ENCODE peak calls at places on chromosome 15, in seven cellular contexts. E, R, A, O, L, D and Z are unnamed samples.

GRCh38 chr15:24729760-24730159 is 54.2 kb downstream of the NPAP1 start:
- DNase-seq in L (no peak), A (no peak), E (no peak), O (no peak), R (no peak), D (no peak), Z (no peak)

GRCh38 chr15:90160781-90161727 is 40.1 kb upstream of the SEMA4B start:
- DNase-seq in D (no peak), L (no peak), A (peak), R (no peak), E (no peak), O (no peak), Z (no peak)

GRCh38 chr15:95635666-95636065 is 694.8 kb upstream of the NR2F2 start:
- DNase-seq in A (no peak), O (no peak), D (no peak), E (no peak), R (no peak), L (no peak), Z (no peak)

GRCh38 chr15:88627463-88627862 is 6.3 kb downstream of the AEN start:
- DNase-seq in O (peak), D (no peak), E (no peak), R (no peak), A (no peak), L (no peak), Z (no peak)

GRCh38 chr15:66650433-66650832 is 51.6 kb upstream of the SMAD6 start:
- DNase-seq in A (no peak), L (peak), E (peak), R (peak), D (peak), O (no peak), Z (no peak)

GRCh38 chr15:36026627-36027026 is 480.7 kb upstream of the DPH6 start:
- DNase-seq in E (no peak), D (no peak), L (no peak), A (no peak), R (no peak), O (no peak), Z (no peak)

GRCh38 chr15:42070276-42070965 is 23.9 kb downstream of the PLA2G4D start:
- DNase-seq in O (no peak), D (no peak), L (no peak), A (peak), E (no peak), R (no peak), Z (no peak)

GRCh38 chr15:88574646-88575045 is 28.2 kb upstream of the DET1 start:
- DNase-seq in E (no peak), D (no peak), A (no peak), R (no peak), O (no peak), L (no peak), Z (no peak)

GRCh38 chr15:36232491-36232890 is 346.9 kb upstream of the CDIN1 start:
- DNase-seq in O (no peak), L (no peak), D (no peak), A (no peak), E (no peak), R (no peak), Z (peak)

GRCh38 chr15:89243046-89243690 is 611 bp upstream of the FANCI start:
- DNase-seq in A (no peak), D (no peak), E (no peak), L (no peak), O (no peak), R (no peak), Z (no peak)

GRCh38 chr15:98997755-98998154 is 9.8 kb downstream of the PGPEP1L start:
- DNase-seq in A (no peak), L (no peak), R (no peak), D (no peak), O (no peak), E (no peak), Z (no peak)

GRCh38 chr15:73052679-73053397 is 575 bp downstream of the NEO1 start:
- DNase-seq in O (peak), L (peak), R (peak), E (peak), D (no peak), A (peak), Z (no peak)

GRCh38 chr15:81929557-81929956 is 116.3 kb downstream of the MEX3B start:
- DNase-seq in A (no peak), L (no peak), D (no peak), R (no peak), E (no peak), O (no peak), Z (no peak)

GRCh38 chr15:23420806-23421575 is 26.1 kb downstream of the GOLGA6L2 start:
- DNase-seq in L (no peak), R (no peak), O (no peak), E (no peak), D (no peak), A (no peak), Z (no peak)

GRCh38 chr15:69825941-69826817 is 271.5 kb downstream of the TLE3 start:
- DNase-seq in L (no peak), R (no peak), O (no peak), E (no peak), D (no peak), A (no peak), Z (no peak)

GRCh38 chr15:99615460-99615859 is 49.7 kb downstream of the MEF2A start:
- DNase-seq in R (no peak), L (no peak), O (no peak), D (no peak), E (no peak), A (no peak), Z (no peak)

GRCh38 chr15:85973584-85974347 is 105.9 kb upstream of the AGBL1 start:
- DNase-seq in O (no peak), R (no peak), E (no peak), D (no peak), L (no peak), A (no peak), Z (peak)

GRCh38 chr15:100853676-100854440 is 25.8 kb upstream of the ALDH1A3 start:
- DNase-seq in E (no peak), L (no peak), R (no peak), O (no peak), A (peak), D (no peak), Z (no peak)

GRCh38 chr15:51132384-51133139 is 37.9 kb upstream of the TNFAIP8L3 start:
- DNase-seq in L (no peak), D (peak), E (peak), R (no peak), O (no peak), A (no peak), Z (peak)

GRCh38 chr15:64635486-64635815 is 139.9 kb downstream of the RBPMS2 start:
- DNase-seq in R (no peak), E (no peak), O (no peak), D (peak), L (no peak), A (peak), Z (no peak)

GRCh38 chr15:70121656-70122297 is 24.1 kb upstream of the TLE3 start:
- DNase-seq in O (no peak), E (peak), L (no peak), R (peak), A (peak), D (peak), Z (no peak)

DNA sequence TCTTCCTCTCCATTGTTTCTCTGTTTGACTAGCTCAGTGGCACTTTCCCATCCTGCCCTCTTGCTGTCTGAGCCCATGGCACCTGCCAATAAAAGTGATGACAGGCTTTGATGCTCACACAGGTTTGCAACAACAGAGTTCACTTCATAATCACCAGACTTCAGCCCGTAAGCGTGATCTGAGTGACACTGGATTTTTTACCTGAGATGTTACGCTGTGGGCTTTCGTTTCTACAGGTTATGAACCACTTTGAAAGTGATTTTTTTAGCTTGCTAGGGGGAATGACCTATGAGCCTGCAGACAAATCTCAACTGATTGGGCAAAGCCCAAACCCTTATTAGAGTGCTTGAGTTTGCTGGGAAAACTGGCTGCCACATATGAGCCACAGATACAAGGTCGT is 173.9 kb upstream of the ICE2 start:
- DNase-seq in A (no peak), D (no peak), L (no peak), E (no peak), R (no peak), O (no peak), Z (no peak)
- H3K4me3 ChIP-seq in A (no peak), D (no peak), L (no peak), E (no peak), R (no peak), O (no peak), Z (no peak)

GRCh38 chr15:31197497-31198414 is 96.2 kb upstream of the TRPM1 start:
- DNase-seq in A (peak), R (peak), L (peak), O (peak), D (peak), E (no peak), Z (no peak)
- H3K27ac ChIP-seq in A (no peak), R (no peak), L (no peak), O (no peak), D (no peak), E (no peak), Z (no peak)

GRCh38 chr15:77599899-77600298 is 32.8 kb downstream of the LINGO1 start:
- DNase-seq in A (no peak), L (no peak), E (no peak), D (peak), O (no peak), R (peak), Z (no peak)
- H3K4me3 ChIP-seq in A (peak), L (no peak), E (no peak), D (no peak), O (no peak), R (no peak), Z (no peak)

DNA sequence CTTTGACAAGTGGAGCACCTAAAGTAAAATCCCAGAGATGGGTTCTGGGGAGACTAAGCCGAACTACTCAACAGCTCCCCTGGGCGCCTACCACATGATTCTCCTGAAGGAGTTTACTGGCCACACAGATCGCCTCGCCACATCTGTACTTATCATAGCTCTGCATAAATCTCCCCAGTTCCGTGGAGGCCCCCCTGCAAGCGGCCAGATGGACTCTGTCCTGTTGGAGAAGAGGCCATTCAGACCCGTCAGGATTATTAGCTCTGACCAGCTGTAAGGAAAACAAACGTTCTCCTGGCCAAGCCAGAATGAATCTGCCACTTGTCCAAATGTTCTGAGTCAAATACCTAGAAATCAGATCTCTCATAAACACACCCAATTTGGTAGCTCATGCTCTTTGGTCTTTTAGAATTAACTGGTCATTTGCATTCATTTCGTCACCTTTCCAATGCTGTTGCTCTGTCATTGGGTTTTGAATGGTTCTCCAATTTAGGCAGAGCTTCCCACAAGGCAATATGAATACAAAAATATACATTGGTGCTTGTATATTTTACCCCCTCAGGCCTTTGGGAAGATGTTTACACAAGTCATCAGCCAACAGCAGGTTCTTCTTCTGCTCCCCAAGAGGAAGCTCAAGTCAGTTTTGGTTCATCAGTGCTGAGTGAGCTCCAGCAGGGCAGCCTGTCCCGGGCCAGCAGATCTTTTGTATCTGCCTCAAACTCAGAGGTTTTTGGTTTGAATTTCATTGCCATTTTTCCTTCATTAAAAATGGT is 124.5 kb downstream of the THSD4 start:
- DNase-seq in A (no peak), O (no peak), D (no peak), R (no peak), E (no peak), L (no peak), Z (no peak)
- H3K27ac ChIP-seq in A (no peak), O (no peak), D (no peak), R (peak), E (no peak), L (no peak), Z (no peak)

DNA sequence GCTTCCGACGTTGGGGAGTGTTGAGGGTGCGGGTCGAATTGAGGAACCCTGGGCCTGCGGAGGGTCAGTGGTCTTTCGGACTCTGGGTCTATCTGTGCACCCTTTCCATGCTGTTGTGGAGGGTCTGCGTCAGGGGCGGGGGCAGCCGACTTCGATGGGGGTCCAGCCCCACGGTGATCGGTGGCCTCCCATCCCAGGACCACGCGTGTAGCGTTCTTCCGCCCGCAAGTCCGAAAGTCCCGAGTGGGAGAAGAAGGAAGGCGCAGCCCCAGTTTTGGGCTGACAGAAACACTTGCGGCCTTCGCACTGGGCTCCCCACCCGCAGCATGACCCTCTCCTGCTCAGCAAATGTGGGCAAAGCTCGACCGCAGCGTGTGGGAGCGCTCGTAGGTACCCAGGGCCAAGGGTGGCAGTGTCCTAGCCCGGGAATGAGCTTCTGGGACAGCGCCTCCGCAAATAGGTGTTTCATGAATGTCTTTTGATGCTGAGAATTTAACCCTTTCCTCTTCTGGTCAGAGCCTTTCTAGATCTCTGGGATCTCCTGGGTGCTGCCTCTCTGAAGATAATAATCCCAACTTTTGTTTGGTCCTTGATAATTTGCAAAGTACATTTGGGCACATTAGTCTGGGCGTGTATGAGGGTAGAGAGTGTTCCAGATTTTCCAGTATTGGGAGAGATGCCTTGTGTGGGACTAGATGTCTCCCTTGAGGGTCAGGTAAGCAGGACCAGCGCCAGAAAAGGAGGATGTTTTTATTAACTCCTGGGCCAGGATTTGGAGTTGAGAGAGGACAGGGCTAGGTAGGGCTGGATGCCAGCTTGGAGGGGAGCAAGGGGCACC is 2.3 kb upstream of the DLL4 start:
- DNase-seq in R (no peak), E (no peak), L (no peak), O (no peak), A (no peak), D (no peak), Z (no peak)
- H3K4me3 ChIP-seq in R (peak), E (no peak), L (no peak), O (peak), A (peak), D (no peak), Z (peak)

GRCh38 chr15:60444289-60444912 is 34.5 kb downstream of the ICE2 start:
- DNase-seq in A (no peak), O (no peak), D (peak), E (no peak), L (no peak), R (no peak), Z (no peak)

DNA sequence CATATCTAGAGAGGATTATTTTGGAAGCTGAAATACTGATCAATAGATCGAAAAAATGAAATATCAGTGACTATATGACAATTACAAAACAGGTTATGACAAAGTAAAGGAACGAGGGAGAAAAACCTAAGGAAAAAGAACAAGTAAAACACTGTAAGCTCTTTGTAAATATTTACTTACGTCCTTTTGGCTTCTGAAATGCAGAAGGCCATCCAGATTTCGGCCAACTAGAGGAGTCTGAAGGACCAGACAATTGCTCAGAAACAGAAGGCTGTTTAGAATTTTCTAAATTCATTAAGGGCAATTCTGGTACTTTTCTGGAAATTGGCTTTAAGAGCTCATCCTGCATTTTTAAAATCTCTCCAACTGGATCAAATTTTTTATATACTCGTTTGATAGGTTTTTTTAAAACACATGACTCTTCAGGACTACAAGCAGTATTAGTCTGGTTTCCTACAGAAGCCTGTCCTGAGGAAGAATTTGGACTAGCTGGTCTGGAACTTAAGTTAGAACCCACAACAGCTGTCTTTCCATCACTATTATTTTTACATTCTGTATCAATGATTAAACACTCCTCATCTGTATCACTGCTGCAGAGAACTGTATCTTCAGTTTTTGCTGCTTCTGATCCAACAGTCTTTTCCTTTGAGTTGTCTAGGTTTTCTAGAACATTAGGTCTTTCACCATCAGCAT is 30.1 kb downstream of the ICE2 start:
- DNase-seq in R (no peak), E (no peak), O (no peak), L (no peak), A (no peak), D (no peak), Z (no peak)
- H3K27ac ChIP-seq in R (no peak), E (no peak), O (no peak), L (no peak), A (no peak), D (no peak), Z (no peak)

GRCh38 chr15:91336691-91337090 is 236.6 kb downstream of the SV2B start:
- DNase-seq in D (no peak), O (no peak), A (no peak), E (no peak), L (no peak), R (no peak), Z (no peak)
- H3K4me3 ChIP-seq in D (no peak), O (no peak), A (no peak), E (no peak), L (no peak), R (no peak), Z (no peak)

DNA sequence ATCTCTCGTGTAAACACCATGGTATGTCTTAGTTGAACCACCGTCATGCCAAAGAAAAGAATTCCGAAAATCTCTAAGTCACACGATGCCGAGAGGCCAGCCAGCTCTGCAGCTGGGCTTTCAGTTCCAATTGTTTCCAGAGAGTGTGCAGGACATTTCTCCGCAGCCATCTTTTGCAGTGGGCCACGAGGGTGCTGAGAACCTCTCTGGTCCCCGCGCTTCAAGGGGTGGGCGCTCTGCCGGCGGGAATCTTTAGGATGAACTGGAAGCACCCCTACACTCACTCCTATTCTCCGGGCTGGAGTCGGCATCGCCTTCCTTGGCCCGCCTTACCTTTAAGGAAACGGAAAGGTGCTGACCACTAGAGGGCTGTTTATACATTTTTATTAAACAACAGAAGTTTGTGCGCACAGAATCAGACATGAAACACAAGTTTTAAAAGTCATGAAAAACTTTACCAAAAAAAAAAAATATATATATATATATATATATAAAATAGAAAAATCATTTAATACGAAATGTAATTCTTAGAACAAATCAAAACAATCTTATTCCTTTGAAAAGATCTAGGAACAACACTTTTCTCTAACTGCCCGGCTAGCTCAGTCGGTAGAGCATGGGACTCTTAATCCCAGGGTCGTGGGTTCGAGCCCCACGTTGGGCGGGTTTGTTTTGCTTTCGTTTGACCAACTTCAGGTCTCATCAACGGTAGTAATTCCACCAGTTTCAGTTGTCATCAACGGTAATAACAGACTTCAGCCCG is 12.5 kb upstream of the MORF4L1 start:
- DNase-seq in D (peak), A (peak), R (peak), O (peak), E (peak), L (peak), Z (peak)
- H3K27ac ChIP-seq in D (peak), A (peak), R (peak), O (peak), E (peak), L (no peak), Z (no peak)